ENCODE peak calls at places on chromosome 5, in ten cellular contexts. One of them, this sample, is unnamed.

GRCh38 chr5:53616939-53617549 is 56.6 kb downstream of the NDUFS4 start:
- DNase-seq in T-helper 1 cell: no peak
- DNase-seq in stimulated activated CD8-positive, alpha-beta memory T cell treated with anti-CD3 and anti-CD28 coated beads, Interleukin-4, amount 100 ng/mL, for 1 hour: no peak
- DNase-seq in activated CD8-positive, alpha-beta memory T cell treated with anti-CD3 and anti-CD28 coated beads for 24 hours: no peak
- DNase-seq in SK-MEL-5: no peak
- DNase-seq in ecto neural progenitor cell: no peak
- DNase-seq in myocyte: peak
- DNase-seq in activated CD4-positive, CD25-positive, alpha-beta regulatory T cell: no peak
- DNase-seq in epithelial cell of esophagus: peak
- DNase-seq in AG10803: no peak
- DNase-seq in this sample: no peak

GRCh38 chr5:31651241-31651640 is 12.3 kb downstream of the PDZD2 start:
- DNase-seq in SK-MEL-5: no peak
- DNase-seq in myocyte: no peak
- DNase-seq in epithelial cell of esophagus: no peak
- DNase-seq in ecto neural progenitor cell: no peak
- DNase-seq in T-helper 1 cell: no peak
- DNase-seq in activated CD8-positive, alpha-beta memory T cell treated with anti-CD3 and anti-CD28 coated beads for 24 hours: no peak
- DNase-seq in activated CD4-positive, CD25-positive, alpha-beta regulatory T cell: no peak
- DNase-seq in stimulated activated CD8-positive, alpha-beta memory T cell treated with anti-CD3 and anti-CD28 coated beads, Interleukin-4, amount 100 ng/mL, for 1 hour: no peak
- DNase-seq in AG10803: no peak
- DNase-seq in this sample: no peak

GRCh38 chr5:131587541-131587940 is 47.5 kb downstream of the RAPGEF6 start:
- DNase-seq in myocyte: no peak
- DNase-seq in T-helper 1 cell: no peak
- DNase-seq in AG10803: peak
- DNase-seq in stimulated activated CD8-positive, alpha-beta memory T cell treated with anti-CD3 and anti-CD28 coated beads, Interleukin-4, amount 100 ng/mL, for 1 hour: no peak
- DNase-seq in activated CD4-positive, CD25-positive, alpha-beta regulatory T cell: no peak
- DNase-seq in activated CD8-positive, alpha-beta memory T cell treated with anti-CD3 and anti-CD28 coated beads for 24 hours: no peak
- DNase-seq in SK-MEL-5: no peak
- DNase-seq in ecto neural progenitor cell: no peak
- DNase-seq in epithelial cell of esophagus: peak
- DNase-seq in this sample: no peak

GRCh38 chr5:89756955-89757354 is 652.6 kb downstream of the CETN3 start:
- DNase-seq in AG10803: no peak
- DNase-seq in activated CD8-positive, alpha-beta memory T cell treated with anti-CD3 and anti-CD28 coated beads for 24 hours: no peak
- DNase-seq in epithelial cell of esophagus: no peak
- DNase-seq in activated CD4-positive, CD25-positive, alpha-beta regulatory T cell: no peak
- DNase-seq in T-helper 1 cell: no peak
- DNase-seq in stimulated activated CD8-positive, alpha-beta memory T cell treated with anti-CD3 and anti-CD28 coated beads, Interleukin-4, amount 100 ng/mL, for 1 hour: no peak
- DNase-seq in SK-MEL-5: no peak
- DNase-seq in ecto neural progenitor cell: no peak
- DNase-seq in myocyte: peak
- DNase-seq in this sample: no peak

GRCh38 chr5:127746756-127747155 is 43.6 kb downstream of the CCDC192 start:
- DNase-seq in myocyte: no peak
- DNase-seq in AG10803: peak
- DNase-seq in activated CD8-positive, alpha-beta memory T cell treated with anti-CD3 and anti-CD28 coated beads for 24 hours: no peak
- DNase-seq in ecto neural progenitor cell: no peak
- DNase-seq in SK-MEL-5: peak
- DNase-seq in epithelial cell of esophagus: peak
- DNase-seq in activated CD4-positive, CD25-positive, alpha-beta regulatory T cell: no peak
- DNase-seq in stimulated activated CD8-positive, alpha-beta memory T cell treated with anti-CD3 and anti-CD28 coated beads, Interleukin-4, amount 100 ng/mL, for 1 hour: no peak
- DNase-seq in T-helper 1 cell: no peak
- DNase-seq in this sample: no peak

GRCh38 chr5:25970906-25971489 is 1067.4 kb downstream of the CDH9 start:
- DNase-seq in SK-MEL-5: no peak
- DNase-seq in activated CD8-positive, alpha-beta memory T cell treated with anti-CD3 and anti-CD28 coated beads for 24 hours: no peak
- DNase-seq in epithelial cell of esophagus: no peak
- DNase-seq in stimulated activated CD8-positive, alpha-beta memory T cell treated with anti-CD3 and anti-CD28 coated beads, Interleukin-4, amount 100 ng/mL, for 1 hour: no peak
- DNase-seq in AG10803: no peak
- DNase-seq in ecto neural progenitor cell: no peak
- DNase-seq in activated CD4-positive, CD25-positive, alpha-beta regulatory T cell: no peak
- DNase-seq in myocyte: no peak
- DNase-seq in T-helper 1 cell: no peak
- DNase-seq in this sample: no peak

GRCh38 chr5:154355141-154355611 is 90.6 kb upstream of the SAP30L start:
- DNase-seq in ecto neural progenitor cell: peak
- DNase-seq in T-helper 1 cell: no peak
- DNase-seq in SK-MEL-5: no peak
- DNase-seq in myocyte: peak
- DNase-seq in activated CD8-positive, alpha-beta memory T cell treated with anti-CD3 and anti-CD28 coated beads for 24 hours: no peak
- DNase-seq in epithelial cell of esophagus: no peak
- DNase-seq in stimulated activated CD8-positive, alpha-beta memory T cell treated with anti-CD3 and anti-CD28 coated beads, Interleukin-4, amount 100 ng/mL, for 1 hour: no peak
- DNase-seq in AG10803: no peak
- DNase-seq in activated CD4-positive, CD25-positive, alpha-beta regulatory T cell: no peak
- DNase-seq in this sample: no peak

GRCh38 chr5:64144429-64145215 is 21.0 kb upstream of the RNF180 start:
- DNase-seq in myocyte: peak
- DNase-seq in SK-MEL-5: no peak
- DNase-seq in stimulated activated CD8-positive, alpha-beta memory T cell treated with anti-CD3 and anti-CD28 coated beads, Interleukin-4, amount 100 ng/mL, for 1 hour: no peak
- DNase-seq in epithelial cell of esophagus: peak
- DNase-seq in T-helper 1 cell: no peak
- DNase-seq in AG10803: peak
- DNase-seq in ecto neural progenitor cell: no peak
- DNase-seq in activated CD8-positive, alpha-beta memory T cell treated with anti-CD3 and anti-CD28 coated beads for 24 hours: no peak
- DNase-seq in activated CD4-positive, CD25-positive, alpha-beta regulatory T cell: no peak
- DNase-seq in this sample: no peak

GRCh38 chr5:121962943-121963342 is 1.2 kb downstream of the SRFBP1 start:
- DNase-seq in activated CD8-positive, alpha-beta memory T cell treated with anti-CD3 and anti-CD28 coated beads for 24 hours: no peak
- DNase-seq in epithelial cell of esophagus: peak
- DNase-seq in AG10803: no peak
- DNase-seq in T-helper 1 cell: no peak
- DNase-seq in stimulated activated CD8-positive, alpha-beta memory T cell treated with anti-CD3 and anti-CD28 coated beads, Interleukin-4, amount 100 ng/mL, for 1 hour: no peak
- DNase-seq in SK-MEL-5: no peak
- DNase-seq in ecto neural progenitor cell: no peak
- DNase-seq in myocyte: no peak
- DNase-seq in activated CD4-positive, CD25-positive, alpha-beta regulatory T cell: no peak
- DNase-seq in this sample: no peak

GRCh38 chr5:154220625-154221024 is 30.1 kb downstream of the GALNT10 start:
- DNase-seq in myocyte: peak
- DNase-seq in epithelial cell of esophagus: peak
- DNase-seq in stimulated activated CD8-positive, alpha-beta memory T cell treated with anti-CD3 and anti-CD28 coated beads, Interleukin-4, amount 100 ng/mL, for 1 hour: no peak
- DNase-seq in ecto neural progenitor cell: no peak
- DNase-seq in T-helper 1 cell: no peak
- DNase-seq in SK-MEL-5: no peak
- DNase-seq in activated CD4-positive, CD25-positive, alpha-beta regulatory T cell: no peak
- DNase-seq in activated CD8-positive, alpha-beta memory T cell treated with anti-CD3 and anti-CD28 coated beads for 24 hours: no peak
- DNase-seq in AG10803: peak
- DNase-seq in this sample: no peak

GRCh38 chr5:1464511-1464910 is 19.3 kb upstream of the SLC6A3 start:
- DNase-seq in myocyte: no peak
- DNase-seq in stimulated activated CD8-positive, alpha-beta memory T cell treated with anti-CD3 and anti-CD28 coated beads, Interleukin-4, amount 100 ng/mL, for 1 hour: no peak
- DNase-seq in activated CD4-positive, CD25-positive, alpha-beta regulatory T cell: no peak
- DNase-seq in ecto neural progenitor cell: no peak
- DNase-seq in AG10803: no peak
- DNase-seq in T-helper 1 cell: no peak
- DNase-seq in epithelial cell of esophagus: no peak
- DNase-seq in SK-MEL-5: no peak
- DNase-seq in activated CD8-positive, alpha-beta memory T cell treated with anti-CD3 and anti-CD28 coated beads for 24 hours: no peak
- DNase-seq in this sample: no peak

GRCh38 chr5:158563774-158564390 is 535.8 kb downstream of the EBF1 start:
- DNase-seq in activated CD4-positive, CD25-positive, alpha-beta regulatory T cell: no peak
- DNase-seq in AG10803: peak
- DNase-seq in activated CD8-positive, alpha-beta memory T cell treated with anti-CD3 and anti-CD28 coated beads for 24 hours: no peak
- DNase-seq in epithelial cell of esophagus: no peak
- DNase-seq in myocyte: no peak
- DNase-seq in T-helper 1 cell: no peak
- DNase-seq in ecto neural progenitor cell: no peak
- DNase-seq in stimulated activated CD8-positive, alpha-beta memory T cell treated with anti-CD3 and anti-CD28 coated beads, Interleukin-4, amount 100 ng/mL, for 1 hour: no peak
- DNase-seq in SK-MEL-5: no peak
- DNase-seq in this sample: no peak

GRCh38 chr5:5886812-5887486 is 464.5 kb downstream of the ICE1 start:
- DNase-seq in myocyte: no peak
- DNase-seq in SK-MEL-5: peak
- DNase-seq in epithelial cell of esophagus: peak
- DNase-seq in activated CD8-positive, alpha-beta memory T cell treated with anti-CD3 and anti-CD28 coated beads for 24 hours: peak
- DNase-seq in ecto neural progenitor cell: peak
- DNase-seq in T-helper 1 cell: peak
- DNase-seq in activated CD4-positive, CD25-positive, alpha-beta regulatory T cell: no peak
- DNase-seq in AG10803: no peak
- DNase-seq in stimulated activated CD8-positive, alpha-beta memory T cell treated with anti-CD3 and anti-CD28 coated beads, Interleukin-4, amount 100 ng/mL, for 1 hour: no peak
- DNase-seq in this sample: no peak

GRCh38 chr5:139492700-139493192 is 10.2 kb upstream of the STING1 start:
- DNase-seq in ecto neural progenitor cell: no peak
- DNase-seq in epithelial cell of esophagus: no peak
- DNase-seq in activated CD4-positive, CD25-positive, alpha-beta regulatory T cell: no peak
- DNase-seq in activated CD8-positive, alpha-beta memory T cell treated with anti-CD3 and anti-CD28 coated beads for 24 hours: no peak
- DNase-seq in SK-MEL-5: no peak
- DNase-seq in AG10803: peak
- DNase-seq in T-helper 1 cell: no peak
- DNase-seq in stimulated activated CD8-positive, alpha-beta memory T cell treated with anti-CD3 and anti-CD28 coated beads, Interleukin-4, amount 100 ng/mL, for 1 hour: no peak
- DNase-seq in myocyte: peak
- DNase-seq in this sample: no peak

GRCh38 chr5:178415353-178415752 is 174.8 kb downstream of the COL23A1 start:
- DNase-seq in T-helper 1 cell: no peak
- DNase-seq in activated CD8-positive, alpha-beta memory T cell treated with anti-CD3 and anti-CD28 coated beads for 24 hours: no peak
- DNase-seq in myocyte: no peak
- DNase-seq in activated CD4-positive, CD25-positive, alpha-beta regulatory T cell: no peak
- DNase-seq in stimulated activated CD8-positive, alpha-beta memory T cell treated with anti-CD3 and anti-CD28 coated beads, Interleukin-4, amount 100 ng/mL, for 1 hour: no peak
- DNase-seq in SK-MEL-5: no peak
- DNase-seq in ecto neural progenitor cell: peak
- DNase-seq in AG10803: no peak
- DNase-seq in epithelial cell of esophagus: no peak
- DNase-seq in this sample: no peak

GRCh38 chr5:100479079-100479688 is 56.0 kb upstream of the FAM174A start:
- DNase-seq in activated CD4-positive, CD25-positive, alpha-beta regulatory T cell: no peak
- DNase-seq in myocyte: peak
- DNase-seq in SK-MEL-5: peak
- DNase-seq in activated CD8-positive, alpha-beta memory T cell treated with anti-CD3 and anti-CD28 coated beads for 24 hours: no peak
- DNase-seq in AG10803: peak
- DNase-seq in ecto neural progenitor cell: no peak
- DNase-seq in T-helper 1 cell: no peak
- DNase-seq in epithelial cell of esophagus: peak
- DNase-seq in stimulated activated CD8-positive, alpha-beta memory T cell treated with anti-CD3 and anti-CD28 coated beads, Interleukin-4, amount 100 ng/mL, for 1 hour: no peak
- DNase-seq in this sample: no peak

GRCh38 chr5:35205186-35205585 is 25.1 kb downstream of the PRLR start:
- DNase-seq in activated CD8-positive, alpha-beta memory T cell treated with anti-CD3 and anti-CD28 coated beads for 24 hours: no peak
- DNase-seq in epithelial cell of esophagus: no peak
- DNase-seq in activated CD4-positive, CD25-positive, alpha-beta regulatory T cell: no peak
- DNase-seq in SK-MEL-5: no peak
- DNase-seq in ecto neural progenitor cell: no peak
- DNase-seq in stimulated activated CD8-positive, alpha-beta memory T cell treated with anti-CD3 and anti-CD28 coated beads, Interleukin-4, amount 100 ng/mL, for 1 hour: no peak
- DNase-seq in myocyte: no peak
- DNase-seq in AG10803: peak
- DNase-seq in T-helper 1 cell: no peak
- DNase-seq in this sample: no peak

GRCh38 chr5:131163315-131164119 is 1.5 kb downstream of the HINT1 start:
- DNase-seq in AG10803: peak
- DNase-seq in activated CD4-positive, CD25-positive, alpha-beta regulatory T cell: no peak
- DNase-seq in T-helper 1 cell: peak
- DNase-seq in myocyte: peak
- DNase-seq in activated CD8-positive, alpha-beta memory T cell treated with anti-CD3 and anti-CD28 coated beads for 24 hours: no peak
- DNase-seq in stimulated activated CD8-positive, alpha-beta memory T cell treated with anti-CD3 and anti-CD28 coated beads, Interleukin-4, amount 100 ng/mL, for 1 hour: no peak
- DNase-seq in epithelial cell of esophagus: peak
- DNase-seq in SK-MEL-5: peak
- DNase-seq in ecto neural progenitor cell: no peak
- DNase-seq in this sample: no peak

GRCh38 chr5:179270581-179271300 is 74.5 kb downstream of the ADAMTS2 start:
- DNase-seq in myocyte: no peak
- DNase-seq in stimulated activated CD8-positive, alpha-beta memory T cell treated with anti-CD3 and anti-CD28 coated beads, Interleukin-4, amount 100 ng/mL, for 1 hour: no peak
- DNase-seq in epithelial cell of esophagus: no peak
- DNase-seq in activated CD4-positive, CD25-positive, alpha-beta regulatory T cell: no peak
- DNase-seq in ecto neural progenitor cell: no peak
- DNase-seq in T-helper 1 cell: no peak
- DNase-seq in activated CD8-positive, alpha-beta memory T cell treated with anti-CD3 and anti-CD28 coated beads for 24 hours: no peak
- DNase-seq in AG10803: peak
- DNase-seq in SK-MEL-5: no peak
- DNase-seq in this sample: no peak

GRCh38 chr5:66743344-66743743 is 147.2 kb downstream of the MAST4 start:
- DNase-seq in myocyte: no peak
- DNase-seq in stimulated activated CD8-positive, alpha-beta memory T cell treated with anti-CD3 and anti-CD28 coated beads, Interleukin-4, amount 100 ng/mL, for 1 hour: no peak
- DNase-seq in T-helper 1 cell: no peak
- DNase-seq in AG10803: no peak
- DNase-seq in ecto neural progenitor cell: no peak
- DNase-seq in activated CD8-positive, alpha-beta memory T cell treated with anti-CD3 and anti-CD28 coated beads for 24 hours: no peak
- DNase-seq in activated CD4-positive, CD25-positive, alpha-beta regulatory T cell: no peak
- DNase-seq in SK-MEL-5: no peak
- DNase-seq in epithelial cell of esophagus: no peak
- DNase-seq in this sample: no peak